ENCODE peak calls at places on chromosomes 3 and 15, in four cellular contexts. One of them, this sample, is unnamed.

GRCh38 chr3:152539191-152539764 is 270.5 kb downstream of the MBNL1 start:
- DNase-seq in cardiac muscle cell: no peak
- DNase-seq in AG04450: no peak
- DNase-seq in adipocyte: no peak
- DNase-seq in this sample: no peak

GRCh38 chr15:36230741-36231140 is 348.7 kb upstream of the CDIN1 start:
- DNase-seq in adipocyte: peak
- DNase-seq in AG04450: peak
- DNase-seq in cardiac muscle cell: no peak
- DNase-seq in this sample: no peak

GRCh38 chr3:179706233-179706632 is 53.4 kb downstream of the USP13 start:
- DNase-seq in adipocyte: peak
- DNase-seq in AG04450: no peak
- DNase-seq in cardiac muscle cell: no peak
- DNase-seq in this sample: no peak

GRCh38 chr3:114323546-114324254 is 29.9 kb downstream of the TIGIT start:
- DNase-seq in cardiac muscle cell: no peak
- DNase-seq in AG04450: no peak
- DNase-seq in adipocyte: no peak
- DNase-seq in this sample: no peak

GRCh38 chr15:70212288-70212962 is 114.7 kb upstream of the TLE3 start:
- DNase-seq in adipocyte: no peak
- DNase-seq in AG04450: no peak
- DNase-seq in cardiac muscle cell: peak
- DNase-seq in this sample: no peak

GRCh38 chr3:82824491-82824890 is 1063.0 kb upstream of the GBE1 start:
- DNase-seq in AG04450: no peak
- DNase-seq in cardiac muscle cell: no peak
- DNase-seq in adipocyte: no peak
- DNase-seq in this sample: no peak

GRCh38 chr3:189186093-189186492 is 14.3 kb downstream of the TPRG1 start:
- DNase-seq in AG04450: no peak
- DNase-seq in cardiac muscle cell: peak
- DNase-seq in adipocyte: no peak
- DNase-seq in this sample: no peak

GRCh38 chr15:89652131-89652530 is 3.1 kb downstream of the KIF7 start:
- DNase-seq in AG04450: no peak
- DNase-seq in adipocyte: no peak
- DNase-seq in cardiac muscle cell: no peak
- DNase-seq in this sample: no peak

GRCh38 chr15:75104804-75105557 is 81.6 kb downstream of the PPCDC start:
- DNase-seq in cardiac muscle cell: peak
- DNase-seq in adipocyte: peak
- DNase-seq in AG04450: peak
- DNase-seq in this sample: no peak

GRCh38 chr15:44009056-44009455 is 182.3 kb downstream of the WDR76 start:
- DNase-seq in cardiac muscle cell: peak
- DNase-seq in adipocyte: no peak
- DNase-seq in AG04450: peak
- DNase-seq in this sample: no peak

GRCh38 chr3:20225769-20226168 is 39.8 kb upstream of the SGO1 start:
- DNase-seq in AG04450: no peak
- DNase-seq in adipocyte: peak
- DNase-seq in cardiac muscle cell: peak
- DNase-seq in this sample: no peak

GRCh38 chr15:66619152-66619903 is 53.5 kb upstream of the LCTL start:
- DNase-seq in cardiac muscle cell: peak
- DNase-seq in adipocyte: peak
- DNase-seq in AG04450: peak
- DNase-seq in this sample: no peak

GRCh38 chr15:39682366-39682765 is 100.3 kb downstream of the FSIP1 start:
- DNase-seq in cardiac muscle cell: no peak
- DNase-seq in adipocyte: peak
- DNase-seq in AG04450: no peak
- DNase-seq in this sample: no peak

GRCh38 chr3:37475435-37475834 is 301.1 kb upstream of the LRRFIP2 start:
- DNase-seq in AG04450: no peak
- DNase-seq in adipocyte: no peak
- DNase-seq in cardiac muscle cell: no peak
- DNase-seq in this sample: no peak

GRCh38 chr15:48674876-48675275 is 29.4 kb upstream of the FBN1 start:
- DNase-seq in cardiac muscle cell: peak
- DNase-seq in AG04450: no peak
- DNase-seq in adipocyte: peak
- DNase-seq in this sample: no peak

GRCh38 chr15:84734794-84735479 is 13.5 kb upstream of the ZNF592 start:
- DNase-seq in AG04450: no peak
- DNase-seq in cardiac muscle cell: peak
- DNase-seq in adipocyte: no peak
- DNase-seq in this sample: no peak

DNA sequence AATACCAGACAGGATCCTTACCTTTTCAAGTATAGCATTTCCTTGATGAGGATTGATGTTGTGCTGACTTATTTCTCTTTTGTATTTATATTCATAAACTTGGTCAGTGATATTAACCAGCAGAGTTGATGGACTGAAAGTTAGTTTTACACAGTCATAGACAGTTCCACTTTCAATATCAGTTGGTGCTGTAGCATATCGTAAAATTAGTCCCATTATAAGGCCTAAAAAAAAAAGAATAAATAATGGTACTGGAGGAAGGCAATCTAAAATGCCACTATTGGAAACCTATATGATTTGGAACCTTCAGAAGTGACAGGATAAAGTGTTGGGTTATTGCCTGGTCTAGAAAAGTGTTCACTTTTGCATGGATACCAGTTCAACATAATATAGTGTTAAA is 16.3 kb downstream of the SLC9A9 start:
- DNase-seq in AG04450: no peak
- DNase-seq in adipocyte: no peak
- DNase-seq in cardiac muscle cell: no peak
- DNase-seq in this sample: no peak
- H3K4me3 ChIP-seq in AG04450: no peak
- H3K4me3 ChIP-seq in adipocyte: peak
- H3K4me3 ChIP-seq in cardiac muscle cell: no peak
- H3K4me3 ChIP-seq in this sample: no peak

GRCh38 chr15:90654233-90655124 is 62.7 kb upstream of the BLM start:
- DNase-seq in adipocyte: no peak
- DNase-seq in AG04450: no peak
- DNase-seq in cardiac muscle cell: peak
- DNase-seq in this sample: no peak
- H3K4me3 ChIP-seq in adipocyte: no peak
- H3K4me3 ChIP-seq in AG04450: no peak
- H3K4me3 ChIP-seq in cardiac muscle cell: no peak
- H3K4me3 ChIP-seq in this sample: no peak

GRCh38 chr3:33425456-33425855 is 14.7 kb downstream of the UBP1 start:
- DNase-seq in adipocyte: no peak
- DNase-seq in AG04450: no peak
- DNase-seq in cardiac muscle cell: peak
- DNase-seq in this sample: no peak
- H3K4me3 ChIP-seq in adipocyte: no peak
- H3K4me3 ChIP-seq in AG04450: no peak
- H3K4me3 ChIP-seq in cardiac muscle cell: no peak
- H3K4me3 ChIP-seq in this sample: no peak

DNA sequence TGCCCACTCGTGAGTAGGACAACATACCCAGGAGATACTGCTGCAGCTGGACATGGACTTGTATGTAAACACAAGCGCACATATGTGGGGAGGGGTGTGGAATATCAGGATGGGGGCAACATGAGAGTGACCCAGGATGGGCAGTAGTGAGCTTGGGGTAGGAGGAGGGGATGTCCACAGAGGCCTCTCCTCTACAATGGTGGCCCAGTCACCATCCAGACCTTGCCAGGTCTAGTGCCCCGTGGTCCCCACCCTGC is 266 bp upstream of the ZBTB47 start:
- DNase-seq in cardiac muscle cell: no peak
- DNase-seq in AG04450: no peak
- DNase-seq in adipocyte: no peak
- DNase-seq in this sample: peak
- H3K4me3 ChIP-seq in cardiac muscle cell: peak
- H3K4me3 ChIP-seq in AG04450: peak
- H3K4me3 ChIP-seq in adipocyte: peak
- H3K4me3 ChIP-seq in this sample: peak

This sample was measured in vagina.